ENCODE peak calls at places on chromosome 17, in six cellular contexts. F is colonic mucosa, S is GM12878, E is H1, M is fibroblast of lung, R is mammary epithelial cell. V is an unnamed sample.

GRCh38 chr17:48594412-48595106 is 980 bp upstream of the HOXB5 start:
- DNase-seq in M (no peak), R (no peak), F (no peak), E (no peak), S (no peak), V (no peak)

GRCh38 chr17:40025991-40026815 is 11.0 kb downstream of the CSF3 start:
- DNase-seq in R (peak), F (no peak), E (no peak), M (peak), S (no peak), V (peak)

GRCh38 chr17:2050246-2050866 is 4.5 kb upstream of the HIC1 start:
- DNase-seq in F (peak), M (peak), E (no peak), S (no peak), R (peak), V (no peak)

GRCh38 chr17:5943991-5944390 is 126.2 kb upstream of the WSCD1 start:
- DNase-seq in E (no peak), M (no peak), F (no peak), S (no peak), R (no peak), V (no peak)

GRCh38 chr17:1413281-1413791 is 13.3 kb upstream of the YWHAE start:
- DNase-seq in S (no peak), E (no peak), R (peak), F (peak), M (peak), V (no peak)

GRCh38 chr17:80892900-80893603 is 98.6 kb upstream of the CHMP6 start:
- DNase-seq in F (no peak), M (peak), S (no peak), R (peak), E (no peak), V (peak)

GRCh38 chr17:55487727-55488436 is 23.4 kb downstream of the SMIM36 start:
- DNase-seq in M (no peak), F (no peak), E (no peak), R (no peak), S (no peak), V (no peak)

GRCh38 chr17:40480501-40481003 is 20.9 kb downstream of the TNS4 start:
- DNase-seq in M (no peak), F (peak), E (no peak), S (peak), R (peak), V (peak)

DNA sequence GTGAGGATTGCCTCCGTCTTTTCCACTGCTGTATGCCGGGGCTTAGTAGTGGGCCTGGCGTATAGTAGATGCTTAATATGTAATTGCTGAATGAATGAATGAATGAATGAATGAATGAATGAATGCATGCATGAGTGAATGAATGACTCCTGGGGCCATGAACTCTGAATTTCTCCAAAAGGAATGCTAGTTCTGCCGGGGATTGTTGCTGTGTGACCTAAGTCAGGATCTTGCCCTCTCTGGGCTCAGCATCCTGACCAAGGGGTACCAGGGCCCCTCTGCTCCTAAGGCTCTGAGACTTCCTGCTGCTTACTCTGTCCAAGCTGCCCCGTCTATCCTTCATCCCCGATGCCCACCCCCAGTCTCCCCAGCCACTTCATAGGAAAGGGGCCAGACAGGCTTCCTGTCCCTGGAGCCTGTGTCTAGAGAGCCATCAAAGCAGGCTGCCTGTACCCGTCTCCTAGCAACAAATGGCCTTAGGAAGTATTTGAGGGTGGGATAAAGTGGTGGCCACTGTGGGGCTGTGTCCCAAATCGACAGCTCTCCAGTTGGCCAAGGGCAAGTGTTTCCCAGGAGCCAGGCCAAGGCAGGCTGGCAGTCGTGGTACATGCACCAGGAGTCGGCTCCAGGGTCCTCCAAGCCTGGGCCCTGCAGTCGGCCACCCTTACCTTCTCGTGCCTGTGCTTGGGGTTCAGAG is 11.6 kb upstream of the MPRIP start:
- DNase-seq in E (no peak), M (no peak), R (no peak), S (no peak), F (no peak), V (no peak)
- H3K9ac ChIP-seq in E (no peak), M (no peak), R (no peak), S (no peak), F (no peak), V (no peak)

DNA sequence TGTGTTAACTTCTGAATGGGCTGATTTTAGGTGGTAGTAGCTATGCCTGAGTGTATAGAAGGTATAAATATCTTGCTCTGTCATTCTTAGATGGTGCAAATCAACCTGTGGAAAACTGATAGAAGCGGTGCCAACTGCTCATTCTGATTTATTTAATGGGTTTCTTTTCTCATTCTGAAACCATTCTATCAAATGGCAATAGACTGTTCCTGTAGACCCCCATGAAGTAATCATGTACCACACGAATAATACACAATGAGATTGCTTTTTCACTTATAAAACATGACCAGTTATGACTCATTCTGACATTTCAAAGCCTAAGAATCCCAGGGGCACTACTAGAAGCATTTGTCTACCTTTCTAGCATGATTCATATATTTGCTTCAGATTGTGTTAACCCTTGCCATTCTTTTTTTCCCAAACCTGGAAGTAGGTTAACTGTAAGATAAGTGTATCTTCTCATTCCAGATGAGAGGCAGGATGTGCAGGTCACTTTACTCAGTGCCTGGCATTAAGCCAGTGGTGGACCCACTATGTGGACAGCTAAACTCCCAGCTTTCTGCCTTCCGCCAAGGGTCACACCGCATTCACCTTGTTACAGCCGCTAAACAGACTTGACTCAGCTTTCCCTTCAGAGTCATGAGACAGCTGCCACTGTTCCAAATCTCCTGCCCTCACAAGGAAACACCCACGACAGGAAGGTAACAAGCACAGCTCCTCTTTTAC is 16.4 kb upstream of the SLC16A11 start:
- DNase-seq in R (peak), F (no peak), M (peak), E (no peak), S (no peak), V (peak)
- H3K9ac ChIP-seq in R (no peak), F (no peak), M (no peak), E (no peak), S (no peak), V (peak)

GRCh38 chr17:68379150-68379510 is 78.2 kb downstream of the WIPI1 start:
- DNase-seq in F (no peak), R (no peak), E (no peak), M (no peak), S (no peak), V (no peak)

GRCh38 chr17:68379692-68380677 is 77.3 kb downstream of the WIPI1 start:
- DNase-seq in R (no peak), S (no peak), E (no peak), F (no peak), M (no peak), V (no peak)

GRCh38 chr17:68382582-68383085 is 74.7 kb downstream of the WIPI1 start:
- DNase-seq in R (no peak), S (no peak), E (no peak), M (no peak), F (no peak), V (no peak)

GRCh38 chr17:68383120-68383442 is 74.2 kb downstream of the WIPI1 start:
- DNase-seq in R (no peak), S (no peak), E (no peak), F (no peak), M (no peak), V (no peak)

DNA sequence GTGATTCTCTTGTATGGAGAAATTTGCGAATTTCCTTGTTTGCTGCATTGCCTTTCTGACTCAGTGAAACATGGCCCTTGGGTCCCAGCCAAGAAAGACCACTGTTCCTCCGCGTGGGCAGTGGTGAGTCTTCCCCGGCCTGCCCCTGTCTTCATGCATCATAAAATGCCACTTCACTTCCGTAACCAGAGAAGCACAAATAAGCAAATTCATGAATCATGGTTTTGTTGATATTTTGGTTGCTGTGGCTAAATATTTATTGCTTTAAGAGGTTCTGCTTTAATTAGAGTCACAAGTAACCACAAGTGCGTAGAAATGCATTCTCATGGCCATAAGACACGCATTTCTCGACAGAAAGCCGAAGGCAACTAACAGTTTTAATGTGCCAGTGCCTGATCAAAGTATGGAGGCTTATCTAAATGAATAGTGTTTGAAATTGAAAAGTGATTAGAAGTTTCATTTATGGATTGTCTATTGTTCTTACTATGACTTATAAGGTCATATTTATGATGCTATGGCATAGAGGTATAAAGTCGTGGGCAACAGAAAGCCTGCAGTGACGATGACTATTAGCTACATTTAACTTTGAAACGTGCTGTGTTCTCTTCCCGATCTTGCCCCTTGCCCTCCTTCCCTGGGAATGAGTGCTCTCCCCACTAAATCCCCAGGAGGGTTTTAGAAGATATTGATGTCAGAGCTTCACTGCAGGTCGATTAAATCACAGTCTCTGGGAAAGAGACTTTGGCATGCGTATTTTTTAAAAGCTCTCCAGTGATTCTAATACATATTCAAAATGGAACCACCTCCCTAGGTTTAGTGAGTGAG is 76.0 kb downstream of the WIPI1 start:
- DNase-seq in R (peak), E (no peak), M (peak), S (no peak), F (no peak), V (no peak)
- H3K9ac ChIP-seq in R (no peak), E (no peak), M (peak), S (no peak), F (no peak), V (no peak)

GRCh38 chr17:18257268-18257681 is 1.3 kb downstream of the FLII start:
- DNase-seq in F (no peak), E (no peak), M (no peak), R (peak), S (no peak), V (no peak)

GRCh38 chr17:18256351-18256750 is 2.2 kb downstream of the FLII start:
- DNase-seq in M (no peak), S (no peak), F (no peak), R (no peak), E (no peak), V (no peak)

GRCh38 chr17:18254888-18255649 is 3.5 kb downstream of the FLII start:
- DNase-seq in E (no peak), M (no peak), R (no peak), S (no peak), F (no peak), V (no peak)

GRCh38 chr17:18257747-18258355 is 687 bp downstream of the FLII start:
- DNase-seq in R (peak), F (peak), S (no peak), M (peak), E (no peak), V (no peak)

DNA sequence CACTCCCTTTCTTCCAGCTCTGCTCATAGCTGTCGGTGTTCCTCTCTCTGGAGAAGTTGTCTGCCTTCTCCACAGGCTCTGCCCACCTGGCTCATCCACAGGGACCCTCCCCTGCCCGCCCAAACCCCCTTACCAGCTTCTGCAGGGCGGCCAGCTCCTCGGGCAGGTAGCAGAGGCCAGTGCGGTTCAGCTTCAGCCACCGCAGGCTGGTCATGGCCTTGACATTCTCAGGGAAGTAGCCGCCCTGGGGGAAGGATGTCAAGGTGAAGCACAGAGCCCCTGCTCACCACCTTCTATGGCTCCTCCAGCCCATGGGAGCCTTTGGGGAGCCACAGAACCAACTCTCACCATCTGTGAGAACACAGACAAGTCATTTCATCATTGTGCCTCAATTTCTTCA is 1.8 kb downstream of the FLII start:
- DNase-seq in S (no peak), R (no peak), F (no peak), M (no peak), E (no peak), V (no peak)
- H3K9ac ChIP-seq in S (no peak), R (peak), F (peak), M (no peak), E (no peak), V (peak)

DNA sequence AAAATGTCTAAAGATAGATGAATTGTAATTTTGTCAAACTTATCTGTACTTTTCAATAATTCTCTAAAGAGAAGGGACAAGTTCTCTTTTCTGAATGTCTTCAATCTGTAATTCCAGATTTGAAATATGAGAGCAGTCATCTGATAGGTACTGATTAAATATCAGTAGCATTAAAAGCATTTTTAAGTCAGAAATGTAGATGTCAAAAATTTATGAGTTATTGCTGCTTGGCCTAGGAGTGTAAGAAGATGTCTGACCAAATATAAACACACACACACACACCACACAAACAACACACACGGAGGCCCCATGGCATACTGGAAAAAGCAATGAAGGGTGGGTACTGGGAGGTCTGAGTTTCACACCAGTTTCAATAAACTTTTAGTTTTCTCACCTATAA is 2.4 kb upstream of the TOB1 start:
- DNase-seq in F (no peak), M (no peak), E (no peak), R (no peak), S (no peak), V (no peak)
- H3K9ac ChIP-seq in F (peak), M (no peak), E (no peak), R (peak), S (no peak), V (peak)